ENCODE peak calls at places on chromosomes 12 and 14, in five cellular contexts. O is fibroblast of lung; Q is stimulated activated CD4-positive, alpha-beta T cell treated with anti-CD3 and anti-CD28 coated beads, Interleukin-12 subunit alpha, Interleukin-12 subunit beta, amount 100 ng/mL, for 4 hours; P is ureter; R is RCC 7860. S is an unnamed sample.

GRCh38 chr12:42023733-42024494 is 120.8 kb downstream of the GXYLT1 start:
- DNase-seq in R (peak), Q (peak), P (peak), O (peak), S (peak)

GRCh38 chr14:99793213-99794155 is at the start of gene EML1:
- DNase-seq in Q (peak), P (peak), R (peak), O (peak), S (peak)

GRCh38 chr12:2057041-2057792 is 4.4 kb downstream of the CACNA1C start:
- DNase-seq in R (peak), P (no peak), Q (peak), O (peak), S (peak)

GRCh38 chr12:61821381-61821780 is 438.8 kb upstream of the USP15 start:
- DNase-seq in R (no peak), Q (no peak), O (peak), P (no peak), S (peak)

GRCh38 chr12:56040963-56041578 is 647 bp upstream of the RPS26 start:
- DNase-seq in P (no peak), R (no peak), Q (no peak), O (no peak), S (no peak)

GRCh38 chr14:60272177-60272576 is 23.2 kb downstream of the PPM1A start:
- DNase-seq in P (no peak), R (no peak), O (no peak), Q (no peak), S (no peak)

GRCh38 chr12:43287991-43288390 is 264.0 kb downstream of the ADAMTS20 start:
- DNase-seq in P (no peak), Q (no peak), O (peak), R (no peak), S (no peak)

GRCh38 chr14:62745496-62745895 is 299.8 kb downstream of the KCNH5 start:
- DNase-seq in R (no peak), P (no peak), O (no peak), Q (no peak), S (no peak)

GRCh38 chr14:103561381-103562134 is 899 bp downstream of the BAG5 start:
- DNase-seq in P (no peak), O (peak), R (no peak), Q (peak), S (no peak)

GRCh38 chr14:76900406-76901085 is 74.3 kb downstream of the LRRC74A start:
- DNase-seq in O (no peak), P (no peak), R (no peak), Q (no peak), S (no peak)

GRCh38 chr12:107138990-107139389 is 45.6 kb upstream of the CRY1 start:
- DNase-seq in R (no peak), P (no peak), O (no peak), Q (no peak), S (no peak)

GRCh38 chr12:121610239-121611149 is 15.8 kb upstream of the ORAI1 start:
- DNase-seq in P (no peak), O (peak), Q (no peak), R (no peak), S (no peak)

GRCh38 chr12:42741771-42742510 is 152.4 kb upstream of the PRICKLE1 start:
- DNase-seq in R (peak), Q (no peak), P (no peak), O (peak), S (peak)

GRCh38 chr12:65911321-65911720 is 87.0 kb downstream of the HMGA2 start:
- DNase-seq in P (peak), R (no peak), Q (no peak), O (peak), S (peak)

GRCh38 chr14:50311337-50311973 is 574 bp downstream of the L2HGDH start:
- DNase-seq in Q (no peak), O (peak), R (no peak), P (no peak), S (no peak)

GRCh38 chr12:130342842-130343241 is 5.2 kb downstream of the PIWIL1 start:
- DNase-seq in Q (no peak), R (no peak), P (no peak), O (no peak), S (no peak)

GRCh38 chr14:99725774-99726537 is 41.9 kb downstream of the CYP46A1 start:
- DNase-seq in P (no peak), Q (no peak), R (no peak), O (no peak), S (no peak)

GRCh38 chr12:104055686-104056388 is 5.8 kb upstream of the GLT8D2 start:
- DNase-seq in O (peak), Q (no peak), R (no peak), P (no peak), S (no peak)

GRCh38 chr14:37819155-37820015 is 224.0 kb downstream of the TTC6 start:
- DNase-seq in P (no peak), Q (no peak), O (peak), R (peak), S (peak)

GRCh38 chr14:66395300-66395699 is 90.9 kb upstream of the CCDC196 start:
- DNase-seq in P (no peak), R (no peak), O (no peak), Q (no peak), S (peak)

GRCh38 chr14:104262515-104263514 is 124.4 kb downstream of the KIF26A start:
- DNase-seq in P (peak), R (no peak), O (no peak), Q (no peak), S (no peak)

GRCh38 chr12:89156324-89156723 is 196.0 kb downstream of the DUSP6 start:
- DNase-seq in R (no peak), P (no peak), Q (no peak), O (no peak), S (no peak)

GRCh38 chr14:67532998-67533753 is at the start of gene PLEKHH1:
- DNase-seq in R (peak), P (peak), Q (peak), O (peak), S (peak)

GRCh38 chr12:56230449-56231183 is 765 bp downstream of the SLC39A5 start:
- DNase-seq in R (no peak), O (no peak), Q (no peak), P (no peak), S (no peak)

GRCh38 chr12:20404576-20405346 is 36.4 kb downstream of the PDE3A start:
- DNase-seq in P (no peak), O (peak), Q (no peak), R (no peak), S (no peak)

GRCh38 chr12:124641591-124641990 is 74.2 kb upstream of the NCOR2 start:
- DNase-seq in R (no peak), O (no peak), Q (no peak), P (no peak), S (no peak)

GRCh38 chr12:53047221-53048032 is 2.4 kb upstream of the TNS2 start:
- DNase-seq in O (peak), Q (peak), P (peak), R (peak), S (peak)

GRCh38 chr12:32437095-32437515 is 37.7 kb downstream of the FGD4 start:
- DNase-seq in R (peak), Q (no peak), P (no peak), O (peak), S (peak)

GRCh38 chr14:31257244-31257553 is 49.6 kb upstream of the HECTD1 start:
- DNase-seq in P (no peak), Q (no peak), R (no peak), O (no peak), S (no peak)

GRCh38 chr12:42916143-42916542 is 326.6 kb upstream of the PRICKLE1 start:
- DNase-seq in P (no peak), R (peak), Q (no peak), O (no peak), S (no peak)

S was measured in A172.